ENCODE peak calls at places on chromosomes 3 and 15, in six cellular contexts. One of them, this sample, is unnamed.

GRCh38 chr3:79767953-79768282 is at the start of gene ROBO1:
- DNase-seq in dorsolateral prefrontal cortex: no peak
- DNase-seq in uterus: no peak
- DNase-seq in AG04450: no peak
- DNase-seq in lower lobe of right lung: no peak
- DNase-seq in AG09309: no peak
- DNase-seq in this sample: no peak

GRCh38 chr3:55185380-55185779 is 257.5 kb upstream of the LRTM1 start:
- DNase-seq in AG04450: no peak
- DNase-seq in AG09309: no peak
- DNase-seq in lower lobe of right lung: no peak
- DNase-seq in dorsolateral prefrontal cortex: no peak
- DNase-seq in uterus: no peak
- DNase-seq in this sample: no peak

GRCh38 chr3:2655229-2655701 is 454.9 kb downstream of the IL5RA start:
- DNase-seq in lower lobe of right lung: no peak
- DNase-seq in AG09309: no peak
- DNase-seq in uterus: no peak
- DNase-seq in AG04450: no peak
- DNase-seq in dorsolateral prefrontal cortex: no peak
- DNase-seq in this sample: no peak

GRCh38 chr3:126263971-126264370 is 83.6 kb upstream of the ALDH1L1 start:
- DNase-seq in lower lobe of right lung: no peak
- DNase-seq in uterus: no peak
- DNase-seq in AG09309: no peak
- DNase-seq in dorsolateral prefrontal cortex: no peak
- DNase-seq in AG04450: no peak
- DNase-seq in this sample: no peak

GRCh38 chr3:127967296-127967695 is 52.3 kb downstream of the KBTBD12 start:
- DNase-seq in dorsolateral prefrontal cortex: no peak
- DNase-seq in AG09309: no peak
- DNase-seq in uterus: no peak
- DNase-seq in AG04450: no peak
- DNase-seq in lower lobe of right lung: no peak
- DNase-seq in this sample: no peak

GRCh38 chr3:28207000-28207733 is 34.3 kb upstream of the CMC1 start:
- DNase-seq in uterus: no peak
- DNase-seq in dorsolateral prefrontal cortex: no peak
- DNase-seq in lower lobe of right lung: no peak
- DNase-seq in AG04450: no peak
- DNase-seq in AG09309: no peak
- DNase-seq in this sample: no peak

GRCh38 chr3:73433681-73434080 is 191.1 kb downstream of the PDZRN3 start:
- DNase-seq in AG04450: no peak
- DNase-seq in AG09309: no peak
- DNase-seq in dorsolateral prefrontal cortex: peak; percentile 31
- DNase-seq in lower lobe of right lung: no peak
- DNase-seq in uterus: no peak
- DNase-seq in this sample: no peak

GRCh38 chr15:62124176-62124952 is 40.7 kb downstream of the C2CD4B start:
- DNase-seq in dorsolateral prefrontal cortex: no peak
- DNase-seq in uterus: no peak
- DNase-seq in AG04450: no peak
- DNase-seq in lower lobe of right lung: no peak
- DNase-seq in AG09309: no peak
- DNase-seq in this sample: peak; percentile 82

GRCh38 chr15:71114887-71115566 is at the start of gene THSD4:
- DNase-seq in AG04450: no peak
- DNase-seq in uterus: peak; percentile 71
- DNase-seq in AG09309: no peak
- DNase-seq in lower lobe of right lung: peak; percentile 90
- DNase-seq in dorsolateral prefrontal cortex: no peak
- DNase-seq in this sample: peak; percentile 78

GRCh38 chr3:122890077-122890484 is 95.2 kb downstream of the SLC49A4 start:
- DNase-seq in lower lobe of right lung: no peak
- DNase-seq in dorsolateral prefrontal cortex: peak; percentile 80
- DNase-seq in AG09309: peak; percentile 7
- DNase-seq in AG04450: peak; percentile 4
- DNase-seq in uterus: peak; percentile 28
- DNase-seq in this sample: peak; percentile 70

GRCh38 chr15:101504866-101505609 is 15.5 kb upstream of the PCSK6 start:
- DNase-seq in lower lobe of right lung: no peak
- DNase-seq in AG04450: no peak
- DNase-seq in dorsolateral prefrontal cortex: no peak
- DNase-seq in AG09309: peak; percentile 16
- DNase-seq in uterus: no peak
- DNase-seq in this sample: no peak

GRCh38 chr3:111690242-111690641 is 95.1 kb upstream of the ZBED2 start:
- DNase-seq in dorsolateral prefrontal cortex: no peak
- DNase-seq in AG09309: peak; percentile 46
- DNase-seq in AG04450: no peak
- DNase-seq in lower lobe of right lung: no peak
- DNase-seq in uterus: no peak
- DNase-seq in this sample: no peak

GRCh38 chr3:14434105-14434504 is 31.7 kb downstream of the SLC6A6 start:
- DNase-seq in uterus: no peak
- DNase-seq in AG09309: no peak
- DNase-seq in AG04450: no peak
- DNase-seq in lower lobe of right lung: peak; percentile 69
- DNase-seq in dorsolateral prefrontal cortex: no peak
- DNase-seq in this sample: peak; percentile 69

GRCh38 chr3:48493203-48493501 is 10.8 kb downstream of the SHISA5 start:
- DNase-seq in uterus: no peak
- DNase-seq in AG04450: no peak
- DNase-seq in AG09309: no peak
- DNase-seq in dorsolateral prefrontal cortex: no peak
- DNase-seq in lower lobe of right lung: no peak
- DNase-seq in this sample: no peak

GRCh38 chr3:19543212-19543841 is 390.7 kb downstream of the EFHB start:
- DNase-seq in AG09309: no peak
- DNase-seq in lower lobe of right lung: no peak
- DNase-seq in uterus: no peak
- DNase-seq in AG04450: no peak
- DNase-seq in dorsolateral prefrontal cortex: no peak
- DNase-seq in this sample: peak; percentile 0

GRCh38 chr3:141739731-141740130 is 1.6 kb downstream of the RNF7 start:
- DNase-seq in dorsolateral prefrontal cortex: no peak
- DNase-seq in AG09309: no peak
- DNase-seq in lower lobe of right lung: no peak
- DNase-seq in AG04450: no peak
- DNase-seq in uterus: no peak
- DNase-seq in this sample: no peak

GRCh38 chr3:141743305-141743704 is 5.2 kb downstream of the RNF7 start:
- DNase-seq in AG09309: no peak
- DNase-seq in lower lobe of right lung: no peak
- DNase-seq in dorsolateral prefrontal cortex: no peak
- DNase-seq in AG04450: no peak
- DNase-seq in uterus: no peak
- DNase-seq in this sample: no peak

GRCh38 chr3:141738636-141739363 is 702 bp downstream of the RNF7 start:
- DNase-seq in AG04450: no peak
- DNase-seq in AG09309: no peak
- DNase-seq in uterus: no peak
- DNase-seq in dorsolateral prefrontal cortex: no peak
- DNase-seq in lower lobe of right lung: no peak
- DNase-seq in this sample: peak; percentile 68

GRCh38 chr3:141737828-141738635 is at the start of gene RNF7:
- DNase-seq in dorsolateral prefrontal cortex: peak; percentile 93
- DNase-seq in lower lobe of right lung: peak; percentile 97
- DNase-seq in uterus: peak; percentile 91
- DNase-seq in AG09309: peak; percentile 67
- DNase-seq in AG04450: peak; percentile 87
- DNase-seq in this sample: peak; percentile 95

GRCh38 chr3:141740349-141740748 is 2.3 kb downstream of the RNF7 start:
- DNase-seq in dorsolateral prefrontal cortex: no peak
- DNase-seq in AG09309: no peak
- DNase-seq in uterus: no peak
- DNase-seq in lower lobe of right lung: no peak
- DNase-seq in AG04450: no peak
- DNase-seq in this sample: no peak
- H3K4me3 ChIP-seq in dorsolateral prefrontal cortex: no peak overlapping the region
- H3K4me3 ChIP-seq in AG09309: no peak overlapping the region
- H3K4me3 ChIP-seq in uterus: no peak overlapping the region
- H3K4me3 ChIP-seq in lower lobe of right lung: peak overlapping the region; percentile 78
- H3K4me3 ChIP-seq in AG04450: no peak overlapping the region
- H3K4me3 ChIP-seq in this sample: no peak overlapping the region

GRCh38 chr15:85168642-85169173 is 187.1 kb downstream of the PDE8A start:
- DNase-seq in AG04450: no peak
- DNase-seq in lower lobe of right lung: peak; percentile 74
- DNase-seq in AG09309: no peak
- DNase-seq in uterus: no peak
- DNase-seq in dorsolateral prefrontal cortex: no peak
- DNase-seq in this sample: peak; percentile 13
- TF ChIP-seq CTCF in AG04450: peak; percentile 50
- TF ChIP-seq CTCF in lower lobe of right lung: peak; percentile 47
- TF ChIP-seq CTCF in AG09309: peak; percentile 42
- TF ChIP-seq CTCF in uterus: no peak
- TF ChIP-seq CTCF in dorsolateral prefrontal cortex: peak; percentile 59
- TF ChIP-seq CTCF in this sample: peak; percentile 58

GRCh38 chr15:69045810-69046209 is 31.3 kb downstream of the NOX5 start:
- DNase-seq in AG04450: no peak
- DNase-seq in lower lobe of right lung: no peak
- DNase-seq in AG09309: no peak
- DNase-seq in dorsolateral prefrontal cortex: no peak
- DNase-seq in uterus: no peak
- DNase-seq in this sample: peak; percentile 48

GRCh38 chr15:69046781-69047180 is 32.3 kb downstream of the NOX5 start:
- DNase-seq in lower lobe of right lung: no peak
- DNase-seq in AG09309: no peak
- DNase-seq in AG04450: no peak
- DNase-seq in dorsolateral prefrontal cortex: no peak
- DNase-seq in uterus: no peak
- DNase-seq in this sample: no peak

GRCh38 chr15:69055251-69055650 is 40.8 kb downstream of the NOX5 start:
- DNase-seq in AG09309: no peak
- DNase-seq in lower lobe of right lung: no peak
- DNase-seq in uterus: no peak
- DNase-seq in AG04450: no peak
- DNase-seq in dorsolateral prefrontal cortex: no peak
- DNase-seq in this sample: no peak

GRCh38 chr15:69044899-69045298 is 30.4 kb downstream of the NOX5 start:
- DNase-seq in AG09309: peak; percentile 60
- DNase-seq in lower lobe of right lung: no peak
- DNase-seq in AG04450: no peak
- DNase-seq in dorsolateral prefrontal cortex: no peak
- DNase-seq in uterus: no peak
- DNase-seq in this sample: peak; percentile 89

GRCh38 chr15:69049976-69050375 is 35.5 kb downstream of the NOX5 start:
- DNase-seq in AG04450: no peak
- DNase-seq in dorsolateral prefrontal cortex: no peak
- DNase-seq in uterus: no peak
- DNase-seq in lower lobe of right lung: no peak
- DNase-seq in AG09309: no peak
- DNase-seq in this sample: no peak
- H3K4me3 ChIP-seq in AG04450: no peak overlapping the region
- H3K4me3 ChIP-seq in dorsolateral prefrontal cortex: no peak overlapping the region
- H3K4me3 ChIP-seq in uterus: no peak overlapping the region
- H3K4me3 ChIP-seq in lower lobe of right lung: no peak overlapping the region
- H3K4me3 ChIP-seq in AG09309: no peak overlapping the region
- H3K4me3 ChIP-seq in this sample: no peak overlapping the region

DNA sequence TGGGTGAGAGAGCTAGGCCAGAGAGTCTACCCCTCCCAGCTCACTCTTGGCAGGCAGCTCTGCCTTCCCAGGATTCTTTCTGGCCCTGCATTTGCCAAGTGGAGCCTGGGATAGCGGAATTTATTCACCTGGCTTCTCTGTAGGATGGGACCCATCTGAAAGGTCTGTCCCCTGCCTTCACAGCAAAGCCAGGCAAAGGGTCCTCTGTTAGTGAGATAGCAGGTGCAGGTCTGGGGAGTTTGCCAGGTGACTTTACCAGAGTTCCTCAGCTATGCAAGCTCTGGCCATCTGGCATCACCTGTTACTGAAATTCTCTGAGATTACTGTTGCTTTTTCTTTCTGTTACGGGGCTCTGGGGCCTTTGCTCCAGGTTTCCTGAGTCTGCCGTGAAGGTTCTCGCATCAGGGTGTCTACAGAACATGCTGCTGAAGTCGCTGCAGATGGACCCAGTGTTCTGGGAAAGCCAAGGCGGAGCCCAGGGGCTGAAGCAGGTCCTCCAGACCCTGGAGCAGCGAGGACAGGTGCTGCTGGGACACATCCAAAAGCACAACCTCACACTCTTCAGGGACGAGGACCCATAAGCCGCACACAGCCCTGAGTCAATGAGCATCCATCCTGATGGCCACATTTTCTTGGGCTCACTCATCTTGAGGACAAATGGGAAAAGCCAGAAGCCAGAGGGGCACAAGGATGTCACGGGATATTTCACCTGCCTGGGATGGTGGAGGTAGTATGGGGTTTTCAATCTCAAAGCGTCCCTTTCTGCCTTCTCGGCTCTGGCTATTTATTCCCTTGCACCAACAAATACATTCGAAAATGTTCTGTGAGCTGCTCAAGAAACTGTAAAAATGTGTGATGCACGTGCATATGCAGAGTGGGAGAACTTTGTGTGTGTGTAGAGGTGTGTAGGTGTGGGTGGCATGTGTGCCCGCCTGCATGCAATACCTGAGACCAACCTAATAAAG is 49.8 kb downstream of the POMGNT2 start:
- DNase-seq in AG04450: no peak
- DNase-seq in dorsolateral prefrontal cortex: no peak
- DNase-seq in uterus: no peak
- DNase-seq in AG09309: no peak
- DNase-seq in lower lobe of right lung: no peak
- DNase-seq in this sample: no peak
- TF ChIP-seq CTCF in AG04450: no peak
- TF ChIP-seq CTCF in dorsolateral prefrontal cortex: no peak
- TF ChIP-seq CTCF in uterus: no peak
- TF ChIP-seq CTCF in AG09309: no peak
- TF ChIP-seq CTCF in lower lobe of right lung: no peak
- TF ChIP-seq CTCF in this sample: no peak